ENCODE peak calls at places on chromosomes 6 and 20, in six cellular contexts. P is neural crest cell, B is psoas muscle, D is fibroblast of pulmonary artery, T is cardiac muscle cell, Z is upper lobe of right lung. W is an unnamed sample.

GRCh38 chr6:87487555-87487954 is 14.8 kb downstream of the SLC35A1 start:
- DNase-seq in P (no peak), B (no peak), D (peak), T (peak), Z (no peak), W (no peak)

GRCh38 chr20:18973499-18974173 is 160.1 kb downstream of the SCP2D1 start:
- DNase-seq in P (no peak), B (peak), D (no peak), T (no peak), Z (no peak), W (no peak)

GRCh38 chr20:31608256-31608980 is 3.3 kb downstream of the ID1 start:
- DNase-seq in P (no peak), B (peak), D (peak), T (peak), Z (peak), W (no peak)

GRCh38 chr20:50460608-50461268 is 49.4 kb upstream of the PTPN1 start:
- DNase-seq in P (peak), B (peak), D (peak), T (peak), Z (peak), W (no peak)

GRCh38 chr6:46921731-46922130 is at the start of gene ADGRF5:
- DNase-seq in P (no peak), B (no peak), D (no peak), T (no peak), Z (peak), W (no peak)

GRCh38 chr6:33428219-33428890 is 8.5 kb downstream of the SYNGAP1 start:
- DNase-seq in P (no peak), B (no peak), D (peak), T (peak), Z (no peak), W (no peak)

GRCh38 chr6:115601064-115601463 is 459.6 kb downstream of the FRK start:
- DNase-seq in P (no peak), B (no peak), D (no peak), T (no peak), Z (no peak), W (no peak)

GRCh38 chr20:34709836-34710567 is 5.9 kb downstream of the TP53INP2 start:
- DNase-seq in P (peak), B (peak), D (no peak), T (peak), Z (peak), W (no peak)

GRCh38 chr6:112468359-112468758 is 121.2 kb downstream of the RFPL4B start:
- DNase-seq in P (no peak), B (no peak), D (peak), T (peak), Z (no peak), W (peak)

GRCh38 chr6:17998003-17998402 is 10.6 kb upstream of the KIF13A start:
- DNase-seq in P (no peak), B (no peak), D (no peak), T (no peak), Z (no peak), W (no peak)

GRCh38 chr6:52390361-52390727 is 28.4 kb downstream of the PAQR8 start:
- DNase-seq in P (no peak), B (no peak), D (peak), T (peak), Z (no peak), W (no peak)

GRCh38 chr6:107543088-107543487 is 53.2 kb downstream of the SOBP start:
- DNase-seq in P (no peak), B (peak), D (no peak), T (no peak), Z (no peak), W (no peak)

GRCh38 chr6:5081182-5081581 is 4.0 kb upstream of the PPP1R3G start:
- DNase-seq in P (no peak), B (no peak), D (no peak), T (no peak), Z (no peak), W (no peak)

GRCh38 chr20:19973920-19974620 is 43.1 kb upstream of the NAA20 start:
- DNase-seq in P (no peak), B (peak), D (peak), T (peak), Z (peak), W (no peak)

GRCh38 chr6:69116658-69117057 is 481.6 kb downstream of the ADGRB3 start:
- DNase-seq in P (no peak), B (no peak), D (no peak), T (no peak), Z (no peak), W (no peak)

GRCh38 chr20:46308258-46309157 is at the start of gene CDH22:
- DNase-seq in P (peak), B (peak), D (peak), T (peak), Z (no peak), W (no peak)

GRCh38 chr6:501891-502601 is 110.5 kb downstream of the IRF4 start:
- DNase-seq in P (no peak), B (no peak), D (no peak), T (no peak), Z (no peak), W (no peak)

GRCh38 chr6:102356170-102356569 is 962.7 kb downstream of the GRIK2 start:
- DNase-seq in P (no peak), B (no peak), D (no peak), T (no peak), Z (no peak), W (no peak)

GRCh38 chr20:18666803-18667460 is 79.1 kb downstream of the DTD1 start:
- DNase-seq in P (no peak), B (no peak), D (no peak), T (no peak), Z (no peak), W (no peak)

GRCh38 chr6:15036690-15037245 is 209.1 kb upstream of the JARID2 start:
- DNase-seq in P (no peak), B (peak), D (no peak), T (no peak), Z (peak), W (no peak)

GRCh38 chr6:4354181-4354580 is 218.8 kb upstream of the ECI2 start:
- DNase-seq in P (no peak), B (no peak), D (no peak), T (no peak), Z (no peak), W (no peak)

GRCh38 chr6:105824732-105825131 is 261.4 kb upstream of the PRDM1 start:
- DNase-seq in P (no peak), B (no peak), D (no peak), T (no peak), Z (no peak), W (peak)

GRCh38 chr6:72048080-72048479 is 161.7 kb downstream of the RIMS1 start:
- DNase-seq in P (no peak), B (no peak), D (no peak), T (no peak), Z (no peak), W (no peak)

GRCh38 chr6:72037006-72037405 is 150.7 kb downstream of the RIMS1 start:
- DNase-seq in P (no peak), B (no peak), D (no peak), T (no peak), Z (no peak), W (no peak)

GRCh38 chr6:72040106-72040505 is 153.8 kb downstream of the RIMS1 start:
- DNase-seq in P (no peak), B (no peak), D (no peak), T (no peak), Z (no peak), W (no peak)

DNA sequence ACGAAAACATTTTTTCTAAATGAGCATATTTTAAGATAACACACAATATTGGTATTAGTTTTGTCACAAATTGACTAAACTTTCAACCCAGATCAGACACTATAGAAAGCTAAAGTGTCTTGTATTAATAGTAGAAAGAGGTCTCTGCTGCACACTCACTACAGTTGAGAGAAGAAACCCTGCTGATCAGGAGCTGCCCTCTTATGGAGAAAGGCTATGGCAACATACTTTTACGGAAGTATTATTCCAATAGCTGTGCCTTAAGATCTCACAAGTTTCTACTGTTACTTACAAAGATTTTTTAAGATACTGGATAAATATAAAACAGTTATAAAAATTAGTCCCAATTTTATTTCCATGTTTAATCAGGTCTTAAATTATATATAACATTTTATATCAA is 155.7 kb downstream of the RIMS1 start:
- DNase-seq in P (no peak), B (no peak), D (no peak), T (no peak), Z (no peak), W (no peak)
- TF ChIP-seq CTCF in P (no peak), B (no peak), D (no peak), T (no peak), Z (peak), W (peak)

GRCh38 chr20:40441771-40442170 is 247.3 kb downstream of the MAFB start:
- DNase-seq in P (no peak), B (no peak), D (no peak), T (no peak), Z (no peak), W (no peak)

GRCh38 chr20:40443731-40444130 is 245.3 kb downstream of the MAFB start:
- DNase-seq in P (no peak), B (no peak), D (no peak), T (no peak), Z (no peak), W (no peak)

GRCh38 chr20:40446868-40447267 is 242.2 kb downstream of the MAFB start:
- DNase-seq in P (no peak), B (no peak), D (no peak), T (no peak), Z (no peak), W (no peak)

GRCh38 chr20:40438161-40438835 is 250.7 kb downstream of the MAFB start:
- DNase-seq in P (no peak), B (no peak), D (no peak), T (no peak), Z (no peak), W (no peak)

GRCh38 chr20:40442181-40442963 is 246.7 kb downstream of the MAFB start:
- DNase-seq in P (no peak), B (no peak), D (peak), T (peak), Z (no peak), W (no peak)
- TF ChIP-seq CTCF in P (peak), B (no peak), D (no peak), T (peak), Z (no peak), W (no peak)

GRCh38 chr20:6863798-6864201 is 96.3 kb downstream of the BMP2 start:
- DNase-seq in P (no peak), B (no peak), D (no peak), T (no peak), Z (no peak), W (no peak)
- TF ChIP-seq CTCF in P (no peak), B (no peak), D (no peak), T (no peak), Z (no peak), W (no peak)

DNA sequence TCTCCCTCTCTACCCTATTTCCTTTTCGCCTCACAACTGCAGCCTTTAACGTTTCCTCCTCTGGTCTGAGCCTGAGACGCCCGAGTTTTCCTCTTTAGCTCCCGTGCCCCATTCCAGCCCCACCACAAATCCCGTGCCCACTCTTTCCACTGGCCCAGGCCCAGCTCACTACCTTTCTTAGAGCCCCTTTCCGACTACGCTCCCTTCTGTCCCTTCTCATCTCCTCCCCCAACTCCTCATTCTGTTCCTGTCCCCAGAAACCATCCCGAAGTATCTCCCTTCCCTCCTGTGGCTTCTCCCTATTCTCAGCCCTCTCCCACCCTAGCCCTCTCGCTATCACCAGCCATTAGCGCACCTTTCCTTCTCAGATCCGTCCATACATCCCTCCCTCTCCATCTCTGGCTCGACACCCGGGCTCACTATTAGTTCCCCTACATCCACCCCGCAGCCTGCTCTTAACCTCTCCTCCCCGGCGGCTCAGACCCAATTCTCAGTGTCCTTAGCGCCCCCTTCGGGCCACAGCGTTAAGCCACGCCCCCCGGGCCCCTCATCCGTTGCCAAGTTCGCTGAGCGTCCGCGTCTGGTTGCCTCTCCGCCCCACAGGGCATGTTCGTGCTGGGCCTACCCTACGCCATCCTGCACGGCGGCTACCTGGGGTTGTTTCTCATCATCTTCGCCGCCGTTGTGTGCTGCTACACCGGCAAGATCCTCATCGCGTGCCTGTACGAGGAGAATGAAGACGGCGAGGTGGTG is 2.7 kb downstream of the SLC32A1 start:
- DNase-seq in P (peak), B (no peak), D (peak), T (peak), Z (no peak), W (no peak)
- TF ChIP-seq CTCF in P (peak), B (no peak), D (peak), T (peak), Z (no peak), W (no peak)

GRCh38 chr6:24926192-24926591 is 9.6 kb downstream of the RIPOR2 start:
- DNase-seq in P (no peak), B (no peak), D (no peak), T (no peak), Z (no peak), W (no peak)

GRCh38 chr6:24923885-24924401 is 11.8 kb downstream of the RIPOR2 start:
- DNase-seq in P (no peak), B (no peak), D (no peak), T (no peak), Z (no peak), W (no peak)

GRCh38 chr6:24925661-24926060 is 10.1 kb downstream of the RIPOR2 start:
- DNase-seq in P (no peak), B (no peak), D (no peak), T (no peak), Z (no peak), W (no peak)

GRCh38 chr6:24926639-24927038 is 9.1 kb downstream of the RIPOR2 start:
- DNase-seq in P (no peak), B (no peak), D (no peak), T (no peak), Z (no peak), W (no peak)

GRCh38 chr6:24924956-24925355 is 10.8 kb downstream of the RIPOR2 start:
- DNase-seq in P (no peak), B (no peak), D (no peak), T (no peak), Z (no peak), W (no peak)
- TF ChIP-seq CTCF in P (no peak), B (no peak), D (no peak), T (no peak), Z (no peak), W (no peak)

DNA sequence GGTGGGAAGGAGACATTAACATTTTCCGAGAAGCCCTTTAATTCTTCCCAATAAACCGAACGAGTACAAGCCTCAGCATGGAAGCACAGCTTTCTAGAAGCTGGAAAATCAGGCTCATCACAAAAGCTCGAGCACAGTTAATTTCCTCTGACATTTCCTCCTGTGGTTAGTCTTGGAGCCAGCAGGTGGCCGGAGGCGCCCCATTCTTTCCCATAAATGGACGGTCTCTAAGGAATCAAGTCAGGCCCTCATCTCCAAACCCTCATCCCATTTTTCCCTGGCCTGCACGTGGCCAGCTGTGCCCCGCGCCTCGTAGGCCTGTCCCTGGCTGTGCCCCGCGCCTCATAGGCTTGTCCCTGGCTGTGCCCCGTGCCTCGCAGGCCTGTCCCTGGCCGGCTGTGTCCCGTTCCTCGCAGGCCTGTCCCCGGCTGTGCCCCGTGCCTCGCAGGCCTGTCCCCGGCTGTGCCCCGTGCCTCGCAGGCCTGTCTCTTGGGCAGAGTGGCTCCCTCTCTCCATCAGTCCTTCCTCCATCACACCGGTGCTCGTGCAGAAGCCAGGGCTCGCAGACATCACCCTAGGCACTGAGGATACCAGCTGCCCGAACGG is 19.7 kb upstream of the NTSR1 start:
- DNase-seq in P (no peak), B (no peak), D (no peak), T (no peak), Z (no peak), W (no peak)
- TF ChIP-seq CTCF in P (peak), B (no peak), D (peak), T (peak), Z (no peak), W (peak)

DNA sequence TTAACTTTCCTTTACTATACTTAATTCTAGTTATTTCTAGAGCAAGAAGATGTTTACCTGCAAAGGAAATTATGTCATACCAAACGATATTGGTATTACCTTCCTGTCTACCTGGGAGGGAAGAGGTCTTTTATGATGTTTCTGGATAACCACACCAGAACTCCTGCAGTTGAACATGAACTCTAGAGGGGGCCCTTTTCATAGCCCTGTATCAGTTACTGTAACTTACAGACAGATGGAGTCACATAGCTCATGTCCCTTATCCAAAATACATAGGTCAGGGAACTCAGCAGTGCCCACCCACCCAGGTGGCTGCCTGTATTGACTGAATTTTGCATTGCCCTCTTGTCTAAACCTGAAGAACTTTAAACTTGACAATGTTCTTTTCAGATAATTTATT is 35.1 kb upstream of the MYL9 start:
- DNase-seq in P (no peak), B (no peak), D (peak), T (no peak), Z (no peak), W (no peak)
- TF ChIP-seq CTCF in P (no peak), B (no peak), D (peak), T (peak), Z (no peak), W (peak)

W was measured in AG09309.